ENCODE peak calls at places on chromosomes 4 and X, in six cellular contexts. X is IMR-90, L is H1, Z is H9, M is trophoblast cell, N is neuronal stem cell. B is an unnamed sample.

GRCh38 chrX:94107981-94108380 is 434.0 kb downstream of the FAM133A start:
- DNase-seq in X (no peak), N (no peak), Z (no peak), L (no peak), M (no peak), B (no peak)

GRCh38 chr4:113179091-113179490 is 129.6 kb downstream of the ANK2 start:
- DNase-seq in M (no peak), Z (no peak), N (no peak), L (no peak), X (no peak), B (no peak)

GRCh38 chrX:2608638-2609430 is 82.3 kb upstream of the CD99 start:
- DNase-seq in Z (peak; percentile 84), X (peak; percentile 72), N (peak; percentile 79), M (peak; percentile 82), L (peak; percentile 58), B (peak; percentile 88)

GRCh38 chr4:88439161-88439760 is 17.7 kb upstream of the HERC5 start:
- DNase-seq in X (no peak), L (peak; percentile 51), M (peak; percentile 72), Z (peak; percentile 64), N (no peak), B (no peak)

GRCh38 chrX:108224727-108225455 is 133.3 kb downstream of the ATG4A start:
- DNase-seq in X (peak; percentile 31), M (no peak), N (peak; percentile 46), Z (peak; percentile 52), L (no peak), B (peak; percentile 39)

GRCh38 chrX:24838624-24839023 is 144.9 kb downstream of the POLA1 start:
- DNase-seq in M (peak; percentile 7), N (peak; percentile 12), L (no peak), Z (no peak), X (peak; percentile 50), B (peak; percentile 38)

GRCh38 chrX:18828832-18829404 is 121.5 kb downstream of the PPEF1 start:
- DNase-seq in X (no peak), Z (no peak), N (no peak), L (no peak), M (peak; percentile 13), B (peak; percentile 56)

GRCh38 chrX:107678957-107679740 is 50.8 kb downstream of the PRPS1 start:
- DNase-seq in X (peak; percentile 71), L (no peak), M (no peak), Z (peak; percentile 39), N (no peak), B (peak; percentile 84)

GRCh38 chr4:125837493-125838238 is 522.9 kb downstream of the FAT4 start:
- DNase-seq in L (no peak), N (no peak), Z (no peak), X (peak; percentile 4), M (no peak), B (peak; percentile 85)

GRCh38 chrX:103941201-103941975 is 21.0 kb upstream of the TMSB15B start:
- DNase-seq in M (peak; percentile 7), N (no peak), X (peak; percentile 32), Z (no peak), L (no peak), B (peak; percentile 44)

GRCh38 chrX:44459501-44459900 is 83.2 kb downstream of the FUNDC1 start:
- DNase-seq in N (no peak), Z (no peak), M (no peak), X (no peak), L (no peak), B (no peak)

GRCh38 chrX:136812286-136812685 is 31.6 kb upstream of the ARHGEF6 start:
- DNase-seq in M (no peak), Z (no peak), L (no peak), N (no peak), X (peak; percentile 19), B (peak; percentile 35)

GRCh38 chr4:152937535-152938236 is 1.6 kb downstream of the FHDC1 start:
- DNase-seq in N (peak; percentile 31), M (no peak), Z (no peak), X (peak; percentile 21), L (no peak), B (peak; percentile 36)

GRCh38 chr4:100198061-100198460 is 7.8 kb upstream of the DDIT4L start:
- DNase-seq in N (no peak), M (no peak), X (no peak), L (no peak), Z (no peak), B (no peak)

GRCh38 chrX:16022580-16023170 is 100.7 kb upstream of the GRPR start:
- DNase-seq in Z (no peak), N (no peak), X (peak; percentile 54), L (no peak), M (no peak), B (peak; percentile 3)

GRCh38 chrX:57282568-57282967 is 3.9 kb upstream of the FAAH2 start:
- DNase-seq in L (no peak), M (no peak), N (no peak), X (no peak), Z (no peak), B (no peak)

GRCh38 chrX:74421181-74422028 is at the start of gene SLC16A2:
- DNase-seq in N (peak; percentile 62), L (no peak), Z (peak; percentile 69), M (peak; percentile 55), X (peak; percentile 79), B (peak; percentile 89)

GRCh38 chr4:153427363-153428071 is 38.6 kb upstream of the TMEM131L start:
- DNase-seq in N (no peak), X (peak; percentile 56), Z (no peak), M (no peak), L (no peak), B (no peak)

GRCh38 chr4:176726803-176727202 is 65.9 kb downstream of the VEGFC start:
- DNase-seq in X (peak; percentile 97), L (no peak), Z (no peak), N (no peak), M (no peak), B (peak; percentile 78)

GRCh38 chrX:68090266-68090665 is 343.0 kb downstream of the OPHN1 start:
- DNase-seq in X (no peak), Z (no peak), L (no peak), N (no peak), M (no peak), B (no peak)

DNA sequence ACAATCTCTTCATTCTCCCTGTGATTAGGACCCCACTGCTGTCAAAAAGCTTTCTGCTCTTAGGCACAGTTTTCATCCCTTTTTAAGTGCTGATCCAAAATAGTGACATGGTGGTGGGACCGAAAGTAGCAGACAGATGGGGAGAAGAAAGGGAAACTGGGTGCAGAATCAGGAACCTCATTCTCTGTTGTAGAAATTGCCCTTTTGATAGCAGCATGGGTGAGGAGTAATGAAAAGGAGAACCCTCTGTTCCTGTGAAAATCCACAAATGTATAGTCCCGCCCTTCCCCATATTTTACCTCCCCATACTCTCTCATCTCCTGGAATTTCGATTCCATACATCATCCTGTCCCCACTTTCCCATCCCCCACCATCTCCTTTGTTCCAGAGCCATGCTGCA is 126.5 kb downstream of the STIM2 start:
- DNase-seq in M (no peak), Z (no peak), X (no peak), N (no peak), L (no peak), B (no peak)
- H3K14ac ChIP-seq in M (peak overlapping the region; percentile 43), Z (no peak overlapping the region), X (no peak overlapping the region), N (no peak overlapping the region), L (no peak overlapping the region), B (no peak overlapping the region)

GRCh38 chr4:75030028-75030427 is 97.1 kb downstream of the PARM1 start:
- DNase-seq in M (no peak), N (no peak), L (no peak), X (no peak), Z (no peak), B (no peak)

GRCh38 chr4:75025432-75025831 is 92.5 kb downstream of the PARM1 start:
- DNase-seq in Z (no peak), X (no peak), M (no peak), N (no peak), L (no peak), B (no peak)

GRCh38 chr4:75031746-75032145 is 98.8 kb downstream of the PARM1 start:
- DNase-seq in M (no peak), Z (no peak), L (no peak), X (no peak), N (no peak), B (no peak)

GRCh38 chr4:75030649-75031235 is 97.8 kb downstream of the PARM1 start:
- DNase-seq in M (no peak), N (no peak), X (no peak), Z (no peak), L (no peak), B (no peak)

DNA sequence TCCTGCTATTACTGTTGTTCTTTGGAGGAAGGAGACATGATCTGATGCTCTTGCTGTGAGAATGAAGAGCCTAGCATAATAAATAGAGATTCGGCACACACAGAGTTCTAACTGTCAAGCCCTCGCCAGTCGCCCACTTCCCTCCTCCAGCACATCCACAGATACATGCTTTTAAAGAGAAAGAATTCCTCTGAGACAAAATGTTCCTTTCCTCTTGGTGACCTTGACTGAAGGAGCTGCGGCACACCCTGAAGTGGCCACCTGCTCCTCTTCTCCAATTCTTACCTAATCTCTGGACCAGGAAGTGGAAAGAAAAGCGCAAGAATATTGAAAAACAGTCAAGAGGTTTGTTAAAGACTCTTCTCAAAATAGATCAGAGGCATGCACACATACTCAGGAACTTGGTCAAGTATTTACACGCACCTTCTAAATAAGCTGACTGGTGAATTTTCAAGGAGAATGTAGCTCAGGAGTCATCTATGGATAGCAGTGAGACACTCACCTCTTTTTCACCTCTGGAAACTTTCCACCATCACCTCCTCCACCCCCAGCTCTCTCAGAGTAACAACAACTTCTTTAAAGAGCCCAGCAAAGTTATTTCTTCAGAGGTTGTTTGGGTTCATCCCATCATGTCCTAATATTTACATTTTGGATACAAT is 95.4 kb downstream of the PARM1 start:
- DNase-seq in X (no peak), Z (no peak), N (no peak), M (no peak), L (no peak), B (no peak)
- H3K9me3 ChIP-seq in X (no peaks in the 10 kb centered on the region), Z (no peaks in the 10 kb centered on the region), N (no peaks in the 10 kb centered on the region), M (no peaks in the 10 kb centered on the region), L (no peaks in the 10 kb centered on the region), B (no peaks in the 10 kb centered on the region)

GRCh38 chrX:40090961-40091360 is 6.8 kb downstream of the BCOR start:
- DNase-seq in N (no peak), L (no peak), M (no peak), Z (peak; percentile 61), X (no peak), B (no peak)

GRCh38 chrX:40093586-40093985 is 4.2 kb downstream of the BCOR start:
- DNase-seq in Z (no peak), N (no peak), M (peak; percentile 64), L (no peak), X (no peak), B (no peak)

GRCh38 chrX:40090050-40090804 is 7.5 kb downstream of the BCOR start:
- DNase-seq in M (no peak), Z (peak; percentile 71), X (no peak), L (no peak), N (no peak), B (peak; percentile 44)

GRCh38 chrX:40092808-40093435 is 4.8 kb downstream of the BCOR start:
- DNase-seq in M (no peak), L (no peak), N (no peak), Z (peak; percentile 79), X (no peak), B (peak; percentile 30)

GRCh38 chrX:40091691-40092421 is 5.9 kb downstream of the BCOR start:
- DNase-seq in X (no peak), N (no peak), Z (peak; percentile 77), L (no peak), M (no peak), B (no peak)
- H3K4ac ChIP-seq in X (no peak overlapping the region), N (no peak overlapping the region), Z (peak overlapping the region; percentile 32), L (no peak overlapping the region), M (peak overlapping the region; percentile 31), B (peak overlapping the region; percentile 87)

DNA sequence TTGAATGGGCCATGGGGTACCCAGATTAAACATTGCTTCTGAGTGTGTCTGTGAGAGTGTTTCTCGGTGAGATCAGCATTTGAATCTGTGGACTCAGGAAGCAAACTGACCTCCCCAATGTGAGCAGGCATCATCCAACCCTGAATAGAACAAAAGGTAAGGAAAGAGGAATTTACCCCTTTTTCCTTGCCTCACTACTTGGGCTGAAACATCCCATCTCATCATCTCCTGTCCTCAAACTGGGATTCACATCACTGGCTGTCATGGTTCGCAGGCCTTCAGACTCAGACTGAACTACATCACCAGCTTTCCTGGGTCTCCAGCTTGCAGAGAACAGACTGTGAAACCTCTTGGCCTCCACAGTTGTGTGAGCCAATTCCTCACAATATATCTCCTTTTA is 47.1 kb downstream of the TEC start:
- DNase-seq in M (no peak), X (no peak), L (no peak), N (no peak), Z (no peak), B (no peak)
- H3K14ac ChIP-seq in M (no peak overlapping the region), X (no peak overlapping the region), L (no peak overlapping the region), N (no peak overlapping the region), Z (no peak overlapping the region), B (no peak overlapping the region)